ENCODE peak calls at places on chromosomes 1 and 21, in eight cellular contexts. A is HS-5, H is OCI-LY7, Q is HCEC 1CT, F is globus pallidus, K is GM10248, V is amniotic stem cell, C is NCI-H1092 treated with DMSO at 0.1 percent for 48 hours. R is an unnamed sample.

GRCh38 chr1:84143796-84144565 is at the start of gene PRKACB:
- DNase-seq in A (no peak), H (peak; percentile 86), Q (peak; percentile 64), F (no peak), K (peak; percentile 18), V (no peak), C (no peak), R (no peak)

GRCh38 chr1:26218906-26219494 is 15.0 kb upstream of the CEP85 start:
- DNase-seq in A (no peak), H (no peak), Q (no peak), F (no peak), K (no peak), V (no peak), C (peak; percentile 26), R (no peak)

GRCh38 chr1:36824390-36824861 is 209.9 kb downstream of the GRIK3 start:
- DNase-seq in A (no peak), H (no peak), Q (no peak), F (no peak), K (no peak), V (no peak), C (no peak), R (no peak)

GRCh38 chr1:89681045-89681729 is 48.3 kb downstream of the LRRC8C start:
- DNase-seq in A (no peak), H (peak; percentile 54), Q (no peak), F (no peak), K (peak; percentile 60), V (no peak), C (no peak), R (no peak)

GRCh38 chr1:75132421-75133381 is 1.5 kb upstream of the LHX8 start:
- DNase-seq in A (no peak), H (no peak), Q (no peak), F (no peak), K (no peak), V (no peak), C (no peak), R (no peak)

GRCh38 chr1:165891461-165891860 is 64.0 kb downstream of the UCK2 start:
- DNase-seq in A (no peak), H (no peak), Q (no peak), F (no peak), K (no peak), V (no peak), C (no peak), R (no peak)

GRCh38 chr1:54324750-54325704 is 81.2 kb downstream of the SSBP3 start:
- DNase-seq in A (no peak), H (no peak), Q (peak; percentile 3), F (no peak), K (no peak), V (no peak), C (no peak), R (no peak)

GRCh38 chr1:41862411-41863221 is 56.1 kb downstream of the HIVEP3 start:
- DNase-seq in A (peak; percentile 56), H (no peak), Q (peak; percentile 18), F (no peak), K (no peak), V (no peak), C (no peak), R (no peak)

GRCh38 chr1:174160109-174160473 is 771 bp downstream of the RABGAP1L start:
- DNase-seq in A (peak; percentile 11), H (no peak), Q (peak; percentile 32), F (peak; percentile 26), K (no peak), V (peak; percentile 15), C (peak; percentile 39), R (peak; percentile 55)

GRCh38 chr1:22814176-22815042 is 103.8 kb downstream of the EPHB2 start:
- DNase-seq in A (no peak), H (no peak), Q (no peak), F (peak; percentile 82), K (no peak), V (no peak), C (peak; percentile 98), R (peak; percentile 76)

GRCh38 chr1:207891148-207891547 is 19.8 kb downstream of the CD34 start:
- DNase-seq in A (no peak), H (no peak), Q (no peak), F (no peak), K (no peak), V (no peak), C (no peak), R (no peak)

GRCh38 chr21:29499734-29500343 is 201.1 kb downstream of the BACH1 start:
- DNase-seq in A (no peak), H (no peak), Q (peak; percentile 68), F (peak; percentile 57), K (no peak), V (no peak), C (no peak), R (no peak)

GRCh38 chr1:92366045-92366405 is 67.2 kb downstream of the RPAP2 start:
- DNase-seq in A (no peak), H (no peak), Q (no peak), F (no peak), K (no peak), V (no peak), C (no peak), R (no peak)

GRCh38 chr1:107842241-107842640 is 122.7 kb downstream of the VAV3 start:
- DNase-seq in A (no peak), H (peak; percentile 38), Q (no peak), F (no peak), K (no peak), V (no peak), C (no peak), R (no peak)

GRCh38 chr1:78045850-78046778 is at the start of gene GIPC2:
- DNase-seq in A (no peak), H (no peak), Q (no peak), F (no peak), K (peak; percentile 30), V (no peak), C (no peak), R (peak; percentile 34)

GRCh38 chr1:197614916-197615692 is 160.2 kb downstream of the DENND1B start:
- DNase-seq in A (peak; percentile 16), H (peak; percentile 53), Q (peak; percentile 56), F (peak; percentile 5), K (no peak), V (peak; percentile 12), C (peak; percentile 43), R (peak; percentile 41)

GRCh38 chr1:173867141-173867752 is 542 bp downstream of the GAS5 start:
- DNase-seq in A (no peak), H (no peak), Q (peak; percentile 32), F (no peak), K (no peak), V (no peak), C (no peak), R (no peak)

R was measured in adrenal gland.